ENCODE peak calls at places on chromosomes 7 and 10, in four cellular contexts. One of them, this sample, is unnamed.
A peak's percentile ranks its signal among the peaks of the same experiment; 100 is the strongest.

GRCh38 chr7:25950488-25951413 is 201.2 kb upstream of the NFE2L3 start:
- DNase-seq in NCI-H1436: peak; percentile 93
- DNase-seq in NCI-H1105 treated with DMSO at 0.1 percent for 48 hours: peak; percentile 96
- DNase-seq in T-cell: peak; percentile 70
- DNase-seq in this sample: peak; percentile 98

GRCh38 chr10:10811562-10811961 is 206.1 kb upstream of the CELF2 start:
- DNase-seq in NCI-H1436: no peak
- DNase-seq in NCI-H1105 treated with DMSO at 0.1 percent for 48 hours: no peak
- DNase-seq in T-cell: no peak
- DNase-seq in this sample: no peak

GRCh38 chr7:101696-102376 is 90.5 kb upstream of the FAM20C start:
- DNase-seq in T-cell: no peak
- DNase-seq in NCI-H1105 treated with DMSO at 0.1 percent for 48 hours: no peak
- DNase-seq in NCI-H1436: no peak
- DNase-seq in this sample: no peak

GRCh38 chr7:105654994-105655900 is 74.0 kb upstream of the EFCAB10 start:
- DNase-seq in NCI-H1436: no peak
- DNase-seq in NCI-H1105 treated with DMSO at 0.1 percent for 48 hours: peak; percentile 30
- DNase-seq in T-cell: no peak
- DNase-seq in this sample: no peak

GRCh38 chr7:76069238-76069638 is 21.3 kb downstream of the MDH2 start:
- DNase-seq in NCI-H1436: no peak
- DNase-seq in NCI-H1105 treated with DMSO at 0.1 percent for 48 hours: no peak
- DNase-seq in T-cell: no peak
- DNase-seq in this sample: peak; percentile 12

GRCh38 chr10:89032141-89032814 is 41.7 kb downstream of the FAS start:
- DNase-seq in NCI-H1436: no peak
- DNase-seq in T-cell: no peak
- DNase-seq in NCI-H1105 treated with DMSO at 0.1 percent for 48 hours: no peak
- DNase-seq in this sample: no peak

GRCh38 chr10:89029785-89030437 is 39.3 kb downstream of the FAS start:
- DNase-seq in NCI-H1105 treated with DMSO at 0.1 percent for 48 hours: peak; percentile 57
- DNase-seq in T-cell: peak; percentile 31
- DNase-seq in NCI-H1436: peak; percentile 56
- DNase-seq in this sample: no peak

GRCh38 chr10:404341-404740 is 269.1 kb downstream of the ZMYND11 start:
- DNase-seq in T-cell: no peak
- DNase-seq in NCI-H1105 treated with DMSO at 0.1 percent for 48 hours: no peak
- DNase-seq in NCI-H1436: no peak
- DNase-seq in this sample: no peak

GRCh38 chr10:113895018-113895417 is 40.6 kb downstream of the NHLRC2 start:
- DNase-seq in T-cell: no peak
- DNase-seq in NCI-H1436: no peak
- DNase-seq in NCI-H1105 treated with DMSO at 0.1 percent for 48 hours: no peak
- DNase-seq in this sample: no peak

GRCh38 chr7:132435016-132435990 is 141.0 kb downstream of the PLXNA4 start:
- DNase-seq in NCI-H1105 treated with DMSO at 0.1 percent for 48 hours: peak; percentile 41
- DNase-seq in NCI-H1436: no peak
- DNase-seq in T-cell: no peak
- DNase-seq in this sample: no peak

GRCh38 chr7:45974540-45975360 is 53.7 kb upstream of the IGFBP3 start:
- DNase-seq in T-cell: no peak
- DNase-seq in NCI-H1105 treated with DMSO at 0.1 percent for 48 hours: no peak
- DNase-seq in NCI-H1436: no peak
- DNase-seq in this sample: no peak

GRCh38 chr7:15764986-15765385 is 78.5 kb upstream of the MEOX2 start:
- DNase-seq in T-cell: no peak
- DNase-seq in NCI-H1105 treated with DMSO at 0.1 percent for 48 hours: no peak
- DNase-seq in NCI-H1436: no peak
- DNase-seq in this sample: no peak

GRCh38 chr10:48253970-48254657 is 20.4 kb downstream of the FRMPD2 start:
- DNase-seq in NCI-H1436: no peak
- DNase-seq in NCI-H1105 treated with DMSO at 0.1 percent for 48 hours: no peak
- DNase-seq in T-cell: no peak
- DNase-seq in this sample: no peak

GRCh38 chr7:100407285-100408180 is 21.0 kb downstream of the ZCWPW1 start:
- DNase-seq in NCI-H1105 treated with DMSO at 0.1 percent for 48 hours: peak; percentile 48
- DNase-seq in T-cell: no peak
- DNase-seq in NCI-H1436: peak; percentile 37
- DNase-seq in this sample: peak; percentile 53

GRCh38 chr7:14754631-14755030 is 147.9 kb downstream of the DGKB start:
- DNase-seq in NCI-H1436: peak; percentile 38
- DNase-seq in T-cell: no peak
- DNase-seq in NCI-H1105 treated with DMSO at 0.1 percent for 48 hours: peak; percentile 60
- DNase-seq in this sample: peak; percentile 11

GRCh38 chr7:30990316-30991029 is 26.7 kb downstream of the GHRHR start:
- DNase-seq in T-cell: no peak
- DNase-seq in NCI-H1436: no peak
- DNase-seq in NCI-H1105 treated with DMSO at 0.1 percent for 48 hours: no peak
- DNase-seq in this sample: no peak

GRCh38 chr7:85600425-85600824 is 413.6 kb upstream of the SEMA3D start:
- DNase-seq in NCI-H1436: no peak
- DNase-seq in T-cell: no peak
- DNase-seq in NCI-H1105 treated with DMSO at 0.1 percent for 48 hours: no peak
- DNase-seq in this sample: peak; percentile 24

GRCh38 chr7:47720141-47720906 is 138.4 kb upstream of the TNS3 start:
- DNase-seq in T-cell: no peak
- DNase-seq in NCI-H1436: no peak
- DNase-seq in NCI-H1105 treated with DMSO at 0.1 percent for 48 hours: no peak
- DNase-seq in this sample: no peak

GRCh38 chr10:119309423-119309770 is 102.0 kb downstream of the GRK5 start:
- DNase-seq in T-cell: no peak
- DNase-seq in NCI-H1105 treated with DMSO at 0.1 percent for 48 hours: no peak
- DNase-seq in NCI-H1436: no peak
- DNase-seq in this sample: no peak

GRCh38 chr10:64093946-64094560 is 572.9 kb downstream of the REEP3 start:
- DNase-seq in T-cell: no peak
- DNase-seq in NCI-H1436: no peak
- DNase-seq in NCI-H1105 treated with DMSO at 0.1 percent for 48 hours: no peak
- DNase-seq in this sample: no peak

This sample was measured in NCI-H2171.